ENCODE peak calls at places on chromosome 13, in six cellular contexts. V, R, I, Z, F and E are unnamed samples.

GRCh38 chr13:50198508-50198907 is 183.3 kb downstream of the KCNRG start:
- DNase-seq in V (peak), Z (no peak), F (no peak), I (peak), R (no peak), E (no peak)

GRCh38 chr13:70027551-70027950 is 80.1 kb upstream of the ATXN8OS start:
- DNase-seq in I (no peak), V (no peak), R (no peak), F (no peak), Z (no peak), E (no peak)

GRCh38 chr13:94143624-94144350 is 335.7 kb downstream of the DCT start:
- DNase-seq in Z (no peak), R (no peak), V (no peak), F (no peak), I (no peak), E (no peak)

GRCh38 chr13:112890316-112891131 is 78.5 kb upstream of the MCF2L start:
- DNase-seq in R (no peak), I (no peak), Z (no peak), F (no peak), V (no peak), E (no peak)

GRCh38 chr13:83190020-83190419 is 692.3 kb downstream of the SLITRK1 start:
- DNase-seq in I (no peak), R (no peak), F (no peak), Z (no peak), V (no peak), E (no peak)

GRCh38 chr13:63307239-63307638 is 1891.6 kb upstream of the PCDH20 start:
- DNase-seq in F (no peak), Z (no peak), R (no peak), V (no peak), I (no peak), E (peak)

GRCh38 chr13:47484564-47484963 is 516.5 kb downstream of the SUCLA2 start:
- DNase-seq in F (no peak), Z (no peak), V (peak), I (peak), R (no peak), E (no peak)

GRCh38 chr13:39209731-39210633 is 171.7 kb downstream of the NHLRC3 start:
- DNase-seq in Z (no peak), R (no peak), F (no peak), I (no peak), V (no peak), E (no peak)

GRCh38 chr13:97028441-97029299 is 34.4 kb upstream of the OXGR1 start:
- DNase-seq in V (peak), F (peak), I (peak), R (no peak), Z (peak), E (peak)

GRCh38 chr13:98656223-98656622 is 79.3 kb upstream of the STK24 start:
- DNase-seq in R (no peak), V (no peak), I (no peak), Z (no peak), F (no peak), E (no peak)

GRCh38 chr13:48629282-48629681 is 24.4 kb upstream of the CYSLTR2 start:
- DNase-seq in V (no peak), I (no peak), F (no peak), R (no peak), Z (no peak), E (no peak)

GRCh38 chr13:49240017-49240416 is 7.7 kb upstream of the CDADC1 start:
- DNase-seq in F (no peak), R (no peak), I (no peak), Z (no peak), V (peak), E (peak)

GRCh38 chr13:75675421-75675820 is 39.3 kb downstream of the LMO7 start:
- DNase-seq in V (no peak), R (no peak), I (no peak), Z (no peak), F (no peak), E (no peak)

GRCh38 chr13:83955011-83955410 is 72.7 kb upstream of the SLITRK1 start:
- DNase-seq in R (no peak), I (no peak), Z (no peak), F (no peak), V (no peak), E (no peak)

GRCh38 chr13:51769455-51770127 is 34.4 kb downstream of the DHRS12 start:
- DNase-seq in F (no peak), I (no peak), R (no peak), V (no peak), Z (no peak), E (no peak)

GRCh38 chr13:42066542-42066941 is 18.1 kb downstream of the DGKH start:
- DNase-seq in V (peak), R (no peak), F (no peak), Z (no peak), I (peak), E (no peak)

GRCh38 chr13:23427342-23428182 is 5.9 kb downstream of the SACS start:
- DNase-seq in R (no peak), I (peak), V (peak), F (no peak), Z (no peak), E (no peak)

GRCh38 chr13:28337196-28338045 is 157.5 kb downstream of the FLT1 start:
- DNase-seq in F (no peak), I (no peak), V (peak), Z (no peak), R (no peak), E (no peak)

GRCh38 chr13:110264685-110265275 is 42.2 kb downstream of the COL4A1 start:
- DNase-seq in R (no peak), V (no peak), Z (no peak), I (no peak), F (no peak), E (no peak)

GRCh38 chr13:53143757-53144320 is 115.2 kb downstream of the OLFM4 start:
- DNase-seq in Z (no peak), I (no peak), R (no peak), F (no peak), V (no peak), E (no peak)

GRCh38 chr13:36366023-36366422 is 19.8 kb upstream of the SPART start:
- DNase-seq in V (no peak), Z (no peak), R (no peak), F (no peak), I (no peak), E (no peak)

GRCh38 chr13:59488436-59488835 is 675.3 kb downstream of the DIAPH3 start:
- DNase-seq in Z (no peak), F (no peak), R (no peak), I (no peak), V (no peak), E (no peak)

GRCh38 chr13:29594310-29594709 is 1.2 kb downstream of the SLC7A1 start:
- DNase-seq in Z (peak), I (peak), F (no peak), R (peak), V (peak), E (peak)

GRCh38 chr13:100630564-100630963 is 42.0 kb upstream of the GGACT start:
- DNase-seq in F (no peak), V (no peak), I (no peak), Z (no peak), R (no peak), E (no peak)

GRCh38 chr13:91045351-91046034 is 302.0 kb upstream of the MIR17HG start:
- DNase-seq in Z (no peak), V (no peak), F (no peak), I (no peak), R (no peak), E (no peak)

GRCh38 chr13:59790626-59791025 is 373.1 kb downstream of the DIAPH3 start:
- DNase-seq in F (no peak), V (peak), Z (no peak), I (no peak), R (no peak), E (no peak)